ENCODE peak calls at places on chromosome 6, in six cellular contexts. D is heart right ventricle; R is stimulated activated CD8-positive, alpha-beta memory T cell treated with anti-CD3 and anti-CD28 coated beads, Interleukin-2, amount 100 ng/mL, for 48 hours; F is CD4-positive, alpha-beta T cell; U is AG09319; H is germinal center. T is an unnamed sample.

GRCh38 chr6:3377536-3378397 is 79.1 kb downstream of the SLC22A23 start:
- DNase-seq in D (no peak), R (no peak), F (no peak), U (no peak), H (no peak), T (no peak)

GRCh38 chr6:99146716-99147115 is 199.0 kb upstream of the FBXL4 start:
- DNase-seq in D (no peak), R (no peak), F (no peak), U (no peak), H (no peak), T (no peak)

GRCh38 chr6:148223424-148223842 is 119.2 kb upstream of the SASH1 start:
- DNase-seq in D (no peak), R (no peak), F (no peak), U (no peak), H (no peak), T (no peak)

GRCh38 chr6:161618816-161619454 is 345.1 kb upstream of the AGPAT4 start:
- DNase-seq in D (peak; percentile 17), R (no peak), F (no peak), U (peak; percentile 50), H (no peak), T (peak; percentile 80)

GRCh38 chr6:12572884-12573824 is 143.4 kb upstream of the PHACTR1 start:
- DNase-seq in D (no peak), R (no peak), F (no peak), U (no peak), H (no peak), T (peak; percentile 44)

GRCh38 chr6:148192310-148192709 is 150.3 kb upstream of the SASH1 start:
- DNase-seq in D (no peak), R (no peak), F (no peak), U (peak; percentile 77), H (no peak), T (no peak)

GRCh38 chr6:93295631-93296030 is 123.7 kb downstream of the EPHA7 start:
- DNase-seq in D (no peak), R (no peak), F (no peak), U (no peak), H (no peak), T (no peak)

GRCh38 chr6:128112494-128112893 is 211.6 kb upstream of the THEMIS start:
- DNase-seq in D (no peak), R (no peak), F (no peak), U (no peak), H (no peak), T (no peak)

GRCh38 chr6:71582820-71583219 is 294.2 kb downstream of the OGFRL1 start:
- DNase-seq in D (no peak), R (no peak), F (no peak), U (no peak), H (no peak), T (no peak)

GRCh38 chr6:52881996-52882841 is 27.3 kb downstream of the GSTA3 start:
- DNase-seq in D (peak; percentile 62), R (peak; percentile 13), F (peak; percentile 52), U (peak; percentile 31), H (peak; percentile 77), T (peak; percentile 74)

GRCh38 chr6:100462396-100462795 is 2.3 kb downstream of the SIM1 start:
- DNase-seq in D (no peak), R (no peak), F (no peak), U (no peak), H (no peak), T (no peak)

GRCh38 chr6:45710304-45710821 is 305.3 kb downstream of the CLIC5 start:
- DNase-seq in D (no peak), R (peak; percentile 80), F (peak; percentile 2), U (peak; percentile 8), H (no peak), T (no peak)

GRCh38 chr6:157885211-157885788 is 62.3 kb downstream of the SNX9 start:
- DNase-seq in D (no peak), R (no peak), F (peak; percentile 22), U (no peak), H (no peak), T (no peak)

GRCh38 chr6:141988954-141989705 is 143.6 kb upstream of the GJE1 start:
- DNase-seq in D (no peak), R (no peak), F (peak; percentile 1), U (peak; percentile 41), H (peak; percentile 7), T (peak; percentile 61)

GRCh38 chr6:168030218-168030693 is 32.8 kb downstream of the KIF25 start:
- DNase-seq in D (no peak), R (no peak), F (no peak), U (no peak), H (no peak), T (no peak)

GRCh38 chr6:25872804-25873203 is 1.2 kb downstream of the SLC17A3 start:
- DNase-seq in D (no peak), R (no peak), F (no peak), U (no peak), H (no peak), T (no peak)

GRCh38 chr6:24329022-24329421 is 28.8 kb downstream of the DCDC2 start:
- DNase-seq in D (no peak), R (no peak), F (no peak), U (no peak), H (no peak), T (no peak)

GRCh38 chr6:79627422-79627821 is 3.7 kb upstream of the SH3BGRL2 start:
- DNase-seq in D (no peak), R (no peak), F (no peak), U (no peak), H (no peak), T (no peak)

GRCh38 chr6:162681447-162681846 is 46.1 kb downstream of the PRKN start:
- DNase-seq in D (no peak), R (no peak), F (no peak), U (no peak), H (no peak), T (no peak)

GRCh38 chr6:89471287-89471867 is 38.4 kb downstream of the ANKRD6 start:
- DNase-seq in D (no peak), R (no peak), F (no peak), U (no peak), H (no peak), T (no peak)

GRCh38 chr6:4102687-4103244 is 23.8 kb upstream of the FAM217A start:
- DNase-seq in D (no peak), R (no peak), F (no peak), U (no peak), H (no peak), T (no peak)

GRCh38 chr6:157187182-157188093 is 135.9 kb downstream of the TMEM242 start:
- DNase-seq in D (peak; percentile 34), R (no peak), F (no peak), U (no peak), H (no peak), T (no peak)

GRCh38 chr6:41037107-41037900 is 1.7 kb downstream of the UNC5CL start:
- DNase-seq in D (no peak), R (no peak), F (no peak), U (no peak), H (no peak), T (no peak)

GRCh38 chr6:16901777-16902176 is 140.5 kb upstream of the ATXN1 start:
- DNase-seq in D (peak; percentile 11), R (no peak), F (no peak), U (peak; percentile 53), H (no peak), T (no peak)

T was measured in A549.